ENCODE peak calls at places on chromosomes 16 and 17, in five cellular contexts. Q, D, W, L and A are unnamed samples.

GRCh38 chr16:72947379-72948237 is 100.3 kb downstream of the ZFHX3 start:
- DNase-seq in Q (no peak), D (peak), W (no peak), L (no peak), A (no peak)

GRCh38 chr17:64155751-64156544 is 26.0 kb upstream of the ERN1 start:
- DNase-seq in Q (no peak), D (peak), W (no peak), L (no peak), A (peak)

GRCh38 chr17:31586946-31587345 is 195.5 kb downstream of the RAB11FIP4 start:
- DNase-seq in Q (no peak), D (peak), W (no peak), L (no peak), A (no peak)

GRCh38 chr16:88384222-88385111 is 1.7 kb downstream of the ZNF469 start:
- DNase-seq in Q (peak), D (no peak), W (no peak), L (peak), A (no peak)

GRCh38 chr17:72393553-72393952 is 272.7 kb downstream of the SOX9 start:
- DNase-seq in Q (no peak), D (peak), W (no peak), L (no peak), A (no peak)

GRCh38 chr17:16211601-16212000 is 3.7 kb downstream of the NCOR1 start:
- DNase-seq in Q (no peak), D (no peak), W (no peak), L (no peak), A (no peak)

GRCh38 chr17:68541816-68542215 is 29.6 kb downstream of the PRKAR1A start:
- DNase-seq in Q (no peak), D (no peak), W (no peak), L (no peak), A (no peak)

GRCh38 chr17:35244345-35245195 is 1.7 kb downstream of the SLFN5 start:
- DNase-seq in Q (no peak), D (peak), W (peak), L (peak), A (peak)

GRCh38 chr17:68368387-68368786 is 77.1 kb downstream of the ARSG start:
- DNase-seq in Q (no peak), D (no peak), W (no peak), L (no peak), A (no peak)

GRCh38 chr17:59425085-59425901 is 93.8 kb downstream of the YPEL2 start:
- DNase-seq in Q (no peak), D (peak), W (no peak), L (no peak), A (peak)

GRCh38 chr16:15593235-15593634 is 49.7 kb downstream of the MARF1 start:
- DNase-seq in Q (no peak), D (no peak), W (no peak), L (no peak), A (no peak)

GRCh38 chr16:22739077-22739476 is 74.9 kb upstream of the HS3ST2 start:
- DNase-seq in Q (no peak), D (no peak), W (no peak), L (no peak), A (no peak)

GRCh38 chr16:83336630-83337029 is 471.1 kb upstream of the HSBP1 start:
- DNase-seq in Q (no peak), D (peak), W (no peak), L (no peak), A (no peak)

GRCh38 chr16:83701494-83701893 is 106.3 kb upstream of the HSBP1 start:
- DNase-seq in Q (no peak), D (peak), W (no peak), L (no peak), A (no peak)

GRCh38 chr16:79088971-79089370 is 511.6 kb downstream of the MAF start:
- DNase-seq in Q (no peak), D (no peak), W (no peak), L (no peak), A (no peak)

GRCh38 chr17:27207073-27207511 is 86.8 kb upstream of the WSB1 start:
- DNase-seq in Q (no peak), D (peak), W (no peak), L (no peak), A (no peak)

GRCh38 chr16:50547340-50547865 is 793 bp upstream of the NKD1 start:
- DNase-seq in Q (peak), D (no peak), W (peak), L (peak), A (peak)